ENCODE peak calls at places on chromosomes 3 and 15, in ten cellular contexts. One of them, this sample, is unnamed.

GRCh38 chr3:187684880-187685279 is 14.7 kb upstream of the SST start:
- DNase-seq in astrocyte of the spinal cord: peak
- DNase-seq in stomach: no peak
- DNase-seq in Panc1: no peak
- DNase-seq in NB4: peak
- DNase-seq in fibroblast of villous mesenchyme: peak
- DNase-seq in ovary: no peak
- DNase-seq in endothelial cell of umbilical vein: no peak
- DNase-seq in breast epithelium: no peak
- DNase-seq in fibroblast of mammary gland: peak
- DNase-seq in this sample: peak

GRCh38 chr15:73912030-73912596 is 14.1 kb upstream of the LOXL1 start:
- DNase-seq in astrocyte of the spinal cord: no peak
- DNase-seq in stomach: no peak
- DNase-seq in Panc1: no peak
- DNase-seq in NB4: no peak
- DNase-seq in fibroblast of villous mesenchyme: no peak
- DNase-seq in ovary: no peak
- DNase-seq in endothelial cell of umbilical vein: no peak
- DNase-seq in breast epithelium: no peak
- DNase-seq in fibroblast of mammary gland: no peak
- DNase-seq in this sample: no peak

GRCh38 chr15:53072077-53072476 is 281.9 kb upstream of the ONECUT1 start:
- DNase-seq in astrocyte of the spinal cord: peak
- DNase-seq in stomach: peak
- DNase-seq in Panc1: peak
- DNase-seq in NB4: peak
- DNase-seq in fibroblast of villous mesenchyme: no peak
- DNase-seq in ovary: peak
- DNase-seq in endothelial cell of umbilical vein: peak
- DNase-seq in breast epithelium: peak
- DNase-seq in fibroblast of mammary gland: peak
- DNase-seq in this sample: peak

GRCh38 chr3:69368129-69368741 is 17.7 kb downstream of the FRMD4B start:
- DNase-seq in astrocyte of the spinal cord: no peak
- DNase-seq in stomach: no peak
- DNase-seq in Panc1: no peak
- DNase-seq in NB4: peak
- DNase-seq in fibroblast of villous mesenchyme: peak
- DNase-seq in ovary: no peak
- DNase-seq in endothelial cell of umbilical vein: peak
- DNase-seq in breast epithelium: no peak
- DNase-seq in fibroblast of mammary gland: peak
- DNase-seq in this sample: peak

GRCh38 chr3:171833775-171834460 is 9.2 kb upstream of the TMEM212 start:
- DNase-seq in astrocyte of the spinal cord: peak
- DNase-seq in stomach: no peak
- DNase-seq in Panc1: no peak
- DNase-seq in NB4: peak
- DNase-seq in fibroblast of villous mesenchyme: peak
- DNase-seq in ovary: no peak
- DNase-seq in endothelial cell of umbilical vein: peak
- DNase-seq in breast epithelium: no peak
- DNase-seq in fibroblast of mammary gland: peak
- DNase-seq in this sample: peak

GRCh38 chr3:127959041-127959440 is 44.0 kb downstream of the KBTBD12 start:
- DNase-seq in astrocyte of the spinal cord: no peak
- DNase-seq in stomach: no peak
- DNase-seq in Panc1: no peak
- DNase-seq in NB4: no peak
- DNase-seq in fibroblast of villous mesenchyme: no peak
- DNase-seq in ovary: no peak
- DNase-seq in endothelial cell of umbilical vein: no peak
- DNase-seq in breast epithelium: no peak
- DNase-seq in fibroblast of mammary gland: no peak
- DNase-seq in this sample: no peak

GRCh38 chr3:194375921-194376570 is 6.5 kb upstream of the LRRC15 start:
- DNase-seq in astrocyte of the spinal cord: no peak
- DNase-seq in stomach: no peak
- DNase-seq in Panc1: no peak
- DNase-seq in NB4: no peak
- DNase-seq in fibroblast of villous mesenchyme: peak
- DNase-seq in ovary: no peak
- DNase-seq in endothelial cell of umbilical vein: no peak
- DNase-seq in breast epithelium: no peak
- DNase-seq in fibroblast of mammary gland: no peak
- DNase-seq in this sample: no peak

GRCh38 chr15:30043211-30043655 is 39.5 kb upstream of the GOLGA8J start:
- DNase-seq in astrocyte of the spinal cord: peak
- DNase-seq in stomach: no peak
- DNase-seq in Panc1: no peak
- DNase-seq in NB4: no peak
- DNase-seq in fibroblast of villous mesenchyme: peak
- DNase-seq in ovary: no peak
- DNase-seq in endothelial cell of umbilical vein: peak
- DNase-seq in breast epithelium: no peak
- DNase-seq in fibroblast of mammary gland: peak
- DNase-seq in this sample: peak

GRCh38 chr3:192494176-192494575 is 233.2 kb downstream of the FGF12 start:
- DNase-seq in astrocyte of the spinal cord: no peak
- DNase-seq in stomach: no peak
- DNase-seq in Panc1: no peak
- DNase-seq in NB4: peak
- DNase-seq in fibroblast of villous mesenchyme: no peak
- DNase-seq in ovary: no peak
- DNase-seq in endothelial cell of umbilical vein: peak
- DNase-seq in breast epithelium: no peak
- DNase-seq in fibroblast of mammary gland: no peak
- DNase-seq in this sample: peak

GRCh38 chr3:71510485-71510884 is 73.0 kb downstream of the FOXP1 start:
- DNase-seq in astrocyte of the spinal cord: peak
- DNase-seq in stomach: no peak
- DNase-seq in Panc1: no peak
- DNase-seq in NB4: no peak
- DNase-seq in fibroblast of villous mesenchyme: peak
- DNase-seq in ovary: no peak
- DNase-seq in endothelial cell of umbilical vein: peak
- DNase-seq in breast epithelium: no peak
- DNase-seq in fibroblast of mammary gland: peak
- DNase-seq in this sample: peak

GRCh38 chr15:59168536-59168935 is 38.1 kb upstream of the LDHAL6B start:
- DNase-seq in astrocyte of the spinal cord: no peak
- DNase-seq in stomach: no peak
- DNase-seq in Panc1: no peak
- DNase-seq in NB4: peak
- DNase-seq in fibroblast of villous mesenchyme: peak
- DNase-seq in ovary: no peak
- DNase-seq in endothelial cell of umbilical vein: peak
- DNase-seq in breast epithelium: no peak
- DNase-seq in fibroblast of mammary gland: peak
- DNase-seq in this sample: peak

GRCh38 chr15:48759921-48760320 is 50.9 kb downstream of the CEP152 start:
- DNase-seq in astrocyte of the spinal cord: no peak
- DNase-seq in stomach: no peak
- DNase-seq in Panc1: no peak
- DNase-seq in NB4: no peak
- DNase-seq in fibroblast of villous mesenchyme: no peak
- DNase-seq in ovary: no peak
- DNase-seq in endothelial cell of umbilical vein: no peak
- DNase-seq in breast epithelium: no peak
- DNase-seq in fibroblast of mammary gland: no peak
- DNase-seq in this sample: no peak

GRCh38 chr15:77533530-77533929 is 99.2 kb downstream of the LINGO1 start:
- DNase-seq in astrocyte of the spinal cord: no peak
- DNase-seq in stomach: no peak
- DNase-seq in Panc1: no peak
- DNase-seq in NB4: no peak
- DNase-seq in fibroblast of villous mesenchyme: no peak
- DNase-seq in ovary: no peak
- DNase-seq in endothelial cell of umbilical vein: no peak
- DNase-seq in breast epithelium: no peak
- DNase-seq in fibroblast of mammary gland: no peak
- DNase-seq in this sample: no peak

GRCh38 chr3:151415289-151415688 is 30.7 kb upstream of the P2RY12 start:
- DNase-seq in astrocyte of the spinal cord: no peak
- DNase-seq in stomach: no peak
- DNase-seq in Panc1: no peak
- DNase-seq in NB4: no peak
- DNase-seq in fibroblast of villous mesenchyme: peak
- DNase-seq in ovary: no peak
- DNase-seq in endothelial cell of umbilical vein: no peak
- DNase-seq in breast epithelium: no peak
- DNase-seq in fibroblast of mammary gland: no peak
- DNase-seq in this sample: no peak

GRCh38 chr3:151410891-151411559 is 26.5 kb upstream of the P2RY12 start:
- DNase-seq in astrocyte of the spinal cord: peak
- DNase-seq in stomach: no peak
- DNase-seq in Panc1: no peak
- DNase-seq in NB4: no peak
- DNase-seq in fibroblast of villous mesenchyme: peak
- DNase-seq in ovary: no peak
- DNase-seq in endothelial cell of umbilical vein: no peak
- DNase-seq in breast epithelium: no peak
- DNase-seq in fibroblast of mammary gland: peak
- DNase-seq in this sample: peak

GRCh38 chr3:151407928-151408327 is 23.4 kb upstream of the P2RY12 start:
- DNase-seq in astrocyte of the spinal cord: no peak
- DNase-seq in stomach: no peak
- DNase-seq in Panc1: no peak
- DNase-seq in NB4: no peak
- DNase-seq in fibroblast of villous mesenchyme: no peak
- DNase-seq in ovary: no peak
- DNase-seq in endothelial cell of umbilical vein: no peak
- DNase-seq in breast epithelium: no peak
- DNase-seq in fibroblast of mammary gland: no peak
- DNase-seq in this sample: no peak

DNA sequence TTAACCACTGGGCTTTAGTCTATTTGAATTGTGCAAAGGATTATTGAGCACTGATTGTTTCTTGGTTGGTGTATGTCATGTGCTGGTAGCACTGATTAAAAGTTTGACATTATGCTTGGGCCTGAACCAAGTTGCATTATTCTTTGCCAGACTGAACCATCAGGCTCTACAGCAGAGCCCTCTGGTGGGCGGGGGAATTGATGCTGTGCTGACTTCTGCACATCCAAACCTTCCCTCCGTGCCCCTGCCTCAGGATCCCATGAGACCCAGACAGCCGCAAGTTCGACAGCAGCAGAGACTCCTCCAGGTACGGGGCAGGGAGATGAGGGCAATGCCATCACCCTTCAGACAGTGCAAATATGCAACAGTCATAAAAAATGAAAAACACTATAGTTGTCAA is 28.4 kb upstream of the P2RY12 start:
- DNase-seq in astrocyte of the spinal cord: no peak
- DNase-seq in stomach: no peak
- DNase-seq in Panc1: no peak
- DNase-seq in NB4: no peak
- DNase-seq in fibroblast of villous mesenchyme: no peak
- DNase-seq in ovary: no peak
- DNase-seq in endothelial cell of umbilical vein: no peak
- DNase-seq in breast epithelium: no peak
- DNase-seq in fibroblast of mammary gland: no peak
- DNase-seq in this sample: no peak
- TF ChIP-seq CTCF in astrocyte of the spinal cord: no peak
- TF ChIP-seq CTCF in stomach: no peak
- TF ChIP-seq CTCF in Panc1: peak
- TF ChIP-seq CTCF in NB4: peak
- TF ChIP-seq CTCF in fibroblast of villous mesenchyme: peak
- TF ChIP-seq CTCF in ovary: no peak
- TF ChIP-seq CTCF in endothelial cell of umbilical vein: no peak
- TF ChIP-seq CTCF in breast epithelium: no peak
- TF ChIP-seq CTCF in fibroblast of mammary gland: peak
- TF ChIP-seq CTCF in this sample: no peak

DNA sequence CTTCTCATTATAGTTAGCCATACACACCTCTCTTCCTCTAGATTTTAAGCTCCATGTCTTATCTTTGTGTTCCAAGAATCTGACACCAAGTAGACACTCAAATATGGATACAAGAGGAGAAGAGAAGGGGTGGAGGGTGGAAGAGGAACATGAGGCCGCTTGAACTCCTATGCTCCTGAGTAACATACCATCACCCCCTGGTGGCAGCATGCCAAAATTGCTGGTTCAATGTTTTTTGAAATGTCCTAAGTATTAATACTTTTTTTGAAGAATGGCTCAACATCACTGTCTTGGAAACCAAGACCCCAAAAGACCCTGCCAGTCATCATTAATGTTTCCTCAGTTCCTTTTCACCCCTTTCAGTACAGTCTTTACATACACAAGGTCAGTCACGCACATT is 71.8 kb upstream of the HACD2 start:
- DNase-seq in astrocyte of the spinal cord: no peak
- DNase-seq in stomach: no peak
- DNase-seq in Panc1: no peak
- DNase-seq in NB4: peak
- DNase-seq in fibroblast of villous mesenchyme: no peak
- DNase-seq in ovary: no peak
- DNase-seq in endothelial cell of umbilical vein: no peak
- DNase-seq in breast epithelium: no peak
- DNase-seq in fibroblast of mammary gland: no peak
- DNase-seq in this sample: no peak
- H3K4me3 ChIP-seq in astrocyte of the spinal cord: no peak
- H3K4me3 ChIP-seq in stomach: no peak
- H3K4me3 ChIP-seq in Panc1: no peak
- H3K4me3 ChIP-seq in NB4: no peak
- H3K4me3 ChIP-seq in fibroblast of villous mesenchyme: no peak
- H3K4me3 ChIP-seq in ovary: no peak
- H3K4me3 ChIP-seq in endothelial cell of umbilical vein: no peak
- H3K4me3 ChIP-seq in breast epithelium: no peak
- H3K4me3 ChIP-seq in fibroblast of mammary gland: no peak
- H3K4me3 ChIP-seq in this sample: no peak

DNA sequence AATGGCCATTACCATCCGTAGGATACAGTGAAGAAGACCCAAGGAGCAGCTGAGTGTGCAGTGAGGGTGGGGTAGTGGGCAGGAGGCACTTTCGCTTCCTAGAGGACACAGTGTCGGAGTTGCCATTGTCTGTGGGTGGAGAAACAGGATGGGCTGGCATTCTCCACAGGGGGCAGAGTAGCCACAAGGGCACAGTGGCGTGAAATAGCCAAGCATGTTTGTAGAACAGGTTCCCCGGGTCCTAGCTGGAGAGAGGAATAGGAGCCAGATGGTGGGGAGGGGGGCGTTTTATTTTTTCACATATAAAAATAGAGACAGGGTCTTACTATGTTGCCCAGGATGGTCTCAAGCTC is 3.5 kb downstream of the SLC6A6 start:
- DNase-seq in astrocyte of the spinal cord: no peak
- DNase-seq in stomach: peak
- DNase-seq in Panc1: no peak
- DNase-seq in NB4: no peak
- DNase-seq in fibroblast of villous mesenchyme: no peak
- DNase-seq in ovary: no peak
- DNase-seq in endothelial cell of umbilical vein: no peak
- DNase-seq in breast epithelium: peak
- DNase-seq in fibroblast of mammary gland: no peak
- DNase-seq in this sample: no peak
- TF ChIP-seq CTCF in astrocyte of the spinal cord: no peak
- TF ChIP-seq CTCF in stomach: no peak
- TF ChIP-seq CTCF in Panc1: no peak
- TF ChIP-seq CTCF in NB4: no peak
- TF ChIP-seq CTCF in fibroblast of villous mesenchyme: no peak
- TF ChIP-seq CTCF in ovary: no peak
- TF ChIP-seq CTCF in endothelial cell of umbilical vein: no peak
- TF ChIP-seq CTCF in breast epithelium: peak
- TF ChIP-seq CTCF in fibroblast of mammary gland: no peak
- TF ChIP-seq CTCF in this sample: no peak

GRCh38 chr3:59660852-59661624 is 611.2 kb upstream of the CFAP20DC start:
- DNase-seq in astrocyte of the spinal cord: no peak
- DNase-seq in stomach: peak
- DNase-seq in Panc1: no peak
- DNase-seq in NB4: no peak
- DNase-seq in fibroblast of villous mesenchyme: peak
- DNase-seq in ovary: no peak
- DNase-seq in endothelial cell of umbilical vein: no peak
- DNase-seq in breast epithelium: no peak
- DNase-seq in fibroblast of mammary gland: no peak
- DNase-seq in this sample: no peak
- H3K4me3 ChIP-seq in astrocyte of the spinal cord: no peak
- H3K4me3 ChIP-seq in stomach: no peak
- H3K4me3 ChIP-seq in Panc1: no peak
- H3K4me3 ChIP-seq in NB4: no peak
- H3K4me3 ChIP-seq in fibroblast of villous mesenchyme: no peak
- H3K4me3 ChIP-seq in ovary: no peak
- H3K4me3 ChIP-seq in endothelial cell of umbilical vein: no peak
- H3K4me3 ChIP-seq in breast epithelium: no peak
- H3K4me3 ChIP-seq in fibroblast of mammary gland: no peak
- H3K4me3 ChIP-seq in this sample: no peak